ENCODE peak calls at places on chromosomes 4 and X, in four cellular contexts. A is heart right ventricle, F is endodermal cell, I is AG08396. G is an unnamed sample.

GRCh38 chr4:13547563-13548041 is 3.3 kb upstream of the NKX3-2 start:
- DNase-seq in F (peak), A (no peak), I (peak), G (peak)

GRCh38 chrX:44903107-44903506 is 30.1 kb downstream of the KDM6A start:
- DNase-seq in I (peak), A (no peak), F (no peak), G (no peak)

GRCh38 chr4:143337600-143338287 is 1.1 kb downstream of the GAB1 start:
- DNase-seq in I (peak), F (peak), A (peak), G (peak)

GRCh38 chr4:75254745-75255144 is 259.5 kb downstream of the RCHY1 start:
- DNase-seq in A (no peak), I (no peak), F (no peak), G (no peak)

GRCh38 chr4:3488791-3489190 is 25.7 kb downstream of the DOK7 start:
- DNase-seq in F (no peak), A (no peak), I (no peak), G (no peak)

GRCh38 chr4:14168919-14169318 is 541.4 kb upstream of the BOD1L1 start:
- DNase-seq in F (no peak), A (no peak), I (peak), G (no peak)

GRCh38 chrX:104189862-104190261 is 23.6 kb downstream of the FAM199X start:
- DNase-seq in I (no peak), A (no peak), F (no peak), G (no peak)

GRCh38 chr4:32624943-32625603 is 1904.9 kb downstream of the PCDH7 start:
- DNase-seq in I (no peak), F (no peak), A (no peak), G (no peak)

GRCh38 chr4:38034986-38035882 is 75.0 kb downstream of the PTTG2 start:
- DNase-seq in I (peak), A (no peak), F (no peak), G (no peak)

GRCh38 chr4:146311238-146311970 is 97.1 kb downstream of the REELD1 start:
- DNase-seq in I (no peak), F (no peak), A (no peak), G (no peak)

GRCh38 chr4:139015948-139016451 is 419 bp downstream of the NOCT start:
- DNase-seq in A (no peak), F (peak), I (peak), G (no peak)

GRCh38 chr4:81946996-81947395 is 426.8 kb downstream of the HNRNPD start:
- DNase-seq in I (no peak), A (no peak), F (peak), G (no peak)

GRCh38 chrX:119682019-119682989 is 10.7 kb downstream of the SEPTIN6 start:
- DNase-seq in I (no peak), F (no peak), A (no peak), G (no peak)

GRCh38 chrX:17854521-17854920 is 6.6 kb downstream of the RAI2 start:
- DNase-seq in A (no peak), F (no peak), I (no peak), G (no peak)

GRCh38 chr4:183729430-183730328 is 70.6 kb downstream of the TRAPPC11 start:
- DNase-seq in I (peak), A (no peak), F (no peak), G (no peak)

G was measured in WTC11.